ENCODE peak calls at places on chromosomes 7 and 10, in seven cellular contexts. I is transverse colon; Z is heart left ventricle; E is sciatic nerve; B is stimulated activated CD4-positive, alpha-beta T cell treated with anti-CD3 and anti-CD28 coated beads, Interleukin-15, amount 100 ng/mL, for 1 hour; H is IMR-90; A is NCI-H524 treated with DMSO at 0.1 percent for 48 hours. S is an unnamed sample.

GRCh38 chr7:158103378-158103777 is 484.2 kb downstream of the PTPRN2 start:
- DNase-seq in I (no peak), Z (no peak), E (no peak), B (no peak), H (no peak), A (no peak), S (peak)

GRCh38 chr10:68550747-68551411 is 9.3 kb upstream of the TET1 start:
- DNase-seq in I (peak), Z (no peak), E (peak), B (no peak), H (peak), A (no peak), S (no peak)

GRCh38 chr7:22346383-22347107 is 10.4 kb downstream of the RAPGEF5 start:
- DNase-seq in I (no peak), Z (no peak), E (no peak), B (no peak), H (no peak), A (no peak), S (no peak)

GRCh38 chr10:27504897-27505457 is 873 bp downstream of the RAB18 start:
- DNase-seq in I (no peak), Z (no peak), E (no peak), B (no peak), H (peak), A (no peak), S (no peak)

GRCh38 chr10:500876-501275 is 188.6 kb downstream of the DIP2C start:
- DNase-seq in I (no peak), Z (no peak), E (no peak), B (no peak), H (peak), A (no peak), S (peak)

GRCh38 chr7:45973725-45974532 is 52.9 kb upstream of the IGFBP3 start:
- DNase-seq in I (no peak), Z (no peak), E (no peak), B (no peak), H (peak), A (no peak), S (peak)

GRCh38 chr7:75559355-75559986 is 67.4 kb downstream of the SPDYE5 start:
- DNase-seq in I (no peak), Z (no peak), E (no peak), B (no peak), H (no peak), A (no peak), S (no peak)

GRCh38 chr7:158109364-158110033 is 478.1 kb downstream of the PTPRN2 start:
- DNase-seq in I (no peak), Z (no peak), E (no peak), B (no peak), H (no peak), A (no peak), S (no peak)

GRCh38 chr10:107430446-107430845 is 265.9 kb upstream of the SORCS1 start:
- DNase-seq in I (no peak), Z (no peak), E (no peak), B (no peak), H (no peak), A (no peak), S (no peak)